ENCODE peak calls at places on chromosomes 1 and 21, in six cellular contexts. N is prostate gland, B is progenitor cell of endocrine pancreas, Y is cardiac muscle cell, E is HFFc6, X is ELF-1. Q is an unnamed sample.

GRCh38 chr1:236394905-236395779 is 1.1 kb downstream of the EDARADD start:
- DNase-seq in N (peak), B (peak), Y (peak), E (no peak), X (peak), Q (peak)

GRCh38 chr21:40680311-40680710 is 166.6 kb downstream of the DSCAM start:
- DNase-seq in N (no peak), B (no peak), Y (no peak), E (no peak), X (no peak), Q (no peak)

GRCh38 chr21:46081862-46082637 is 15.9 kb upstream of the COL6A2 start:
- DNase-seq in N (no peak), B (no peak), Y (no peak), E (no peak), X (no peak), Q (no peak)

GRCh38 chr1:40703316-40703715 is 11.8 kb downstream of the NFYC start:
- DNase-seq in N (no peak), B (no peak), Y (no peak), E (peak), X (no peak), Q (no peak)

GRCh38 chr1:173405758-173406344 is 71.3 kb upstream of the PRDX6 start:
- DNase-seq in N (no peak), B (no peak), Y (no peak), E (peak), X (no peak), Q (no peak)

GRCh38 chr21:7917729-7918128 is 2603.7 kb upstream of the TPTE start:
- DNase-seq in N (no peak), B (no peak), Y (no peak), E (no peak), X (no peak), Q (no peak)

GRCh38 chr1:65429806-65430205 is 9.3 kb downstream of the LEPR start:
- DNase-seq in N (no peak), B (no peak), Y (no peak), E (peak), X (no peak), Q (no peak)

GRCh38 chr1:245571872-245572294 is 417.1 kb downstream of the KIF26B start:
- DNase-seq in N (no peak), B (no peak), Y (peak), E (no peak), X (peak), Q (no peak)

GRCh38 chr21:28268685-28269084 is 724.0 kb downstream of the LTN1 start:
- DNase-seq in N (no peak), B (no peak), Y (no peak), E (no peak), X (no peak), Q (no peak)

GRCh38 chr1:169570172-169570574 is 16.1 kb downstream of the F5 start:
- DNase-seq in N (no peak), B (no peak), Y (no peak), E (no peak), X (no peak), Q (no peak)

GRCh38 chr21:29007135-29007534 is 12.0 kb downstream of the RWDD2B start:
- DNase-seq in N (no peak), B (no peak), Y (no peak), E (no peak), X (no peak), Q (no peak)

GRCh38 chr1:42319128-42319851 is 15.7 kb downstream of the FOXJ3 start:
- DNase-seq in N (no peak), B (no peak), Y (no peak), E (peak), X (no peak), Q (no peak)

GRCh38 chr1:175498002-175498401 is 245.4 kb downstream of the TNR start:
- DNase-seq in N (no peak), B (no peak), Y (no peak), E (no peak), X (no peak), Q (no peak)

GRCh38 chr1:200279810-200280411 is 129.9 kb downstream of the ZNF281 start:
- DNase-seq in N (peak), B (peak), Y (peak), E (peak), X (peak), Q (peak)

GRCh38 chr1:186620951-186621350 is 59.3 kb downstream of the PTGS2 start:
- DNase-seq in N (no peak), B (no peak), Y (no peak), E (peak), X (no peak), Q (no peak)

GRCh38 chr21:14591882-14592281 is 45.8 kb upstream of the SAMSN1 start:
- DNase-seq in N (no peak), B (no peak), Y (no peak), E (no peak), X (no peak), Q (peak)

GRCh38 chr1:66292944-66293343 is 241.0 kb upstream of the SGIP1 start:
- DNase-seq in N (no peak), B (no peak), Y (no peak), E (no peak), X (no peak), Q (peak)

GRCh38 chr1:194045416-194045815 is 859.0 kb upstream of the B3GALT2 start:
- DNase-seq in N (no peak), B (no peak), Y (no peak), E (peak), X (no peak), Q (no peak)

Q was measured in thyroid gland.